ENCODE peak calls at places on chromosomes 11 and 22, in nine cellular contexts. One of them, this sample, is unnamed.

GRCh38 chr11:70736461-70736860 is 338.1 kb downstream of the CTTN start:
- DNase-seq in activated B cell treated with CpG ODN at 0.5 μM for 24 hours: no peak
- DNase-seq in colonic mucosa: no peak
- DNase-seq in uterus: no peak
- DNase-seq in heart left ventricle: no peak
- DNase-seq in nephron progenitor cell: no peak
- DNase-seq in H9: no peak
- DNase-seq in AG09309: no peak
- DNase-seq in astrocyte of the spinal cord: no peak
- DNase-seq in this sample: no peak

GRCh38 chr11:10405858-10406592 is 49.0 kb upstream of the AMPD3 start:
- DNase-seq in activated B cell treated with CpG ODN at 0.5 μM for 24 hours: no peak
- DNase-seq in colonic mucosa: peak; percentile 58
- DNase-seq in nephron progenitor cell: peak; percentile 55
- DNase-seq in AG09309: peak; percentile 74
- DNase-seq in uterus: peak; percentile 84
- DNase-seq in heart left ventricle: peak; percentile 75
- DNase-seq in astrocyte of the spinal cord: peak; percentile 89
- DNase-seq in H9: peak; percentile 74
- DNase-seq in this sample: peak; percentile 53

GRCh38 chr11:63619967-63620366 is 5.7 kb upstream of the PLAAT3 start:
- DNase-seq in colonic mucosa: no peak
- DNase-seq in nephron progenitor cell: no peak
- DNase-seq in H9: no peak
- DNase-seq in uterus: no peak
- DNase-seq in AG09309: no peak
- DNase-seq in activated B cell treated with CpG ODN at 0.5 μM for 24 hours: no peak
- DNase-seq in heart left ventricle: no peak
- DNase-seq in astrocyte of the spinal cord: no peak
- DNase-seq in this sample: no peak

GRCh38 chr22:37564111-37564711 is 3.9 kb downstream of the CDC42EP1 start:
- DNase-seq in AG09309: no peak
- DNase-seq in H9: no peak
- DNase-seq in colonic mucosa: no peak
- DNase-seq in astrocyte of the spinal cord: no peak
- DNase-seq in uterus: no peak
- DNase-seq in activated B cell treated with CpG ODN at 0.5 μM for 24 hours: no peak
- DNase-seq in nephron progenitor cell: no peak
- DNase-seq in heart left ventricle: peak; percentile 67
- DNase-seq in this sample: no peak

GRCh38 chr11:66258473-66258893 is 10.0 kb upstream of the RAB1B start:
- DNase-seq in colonic mucosa: no peak
- DNase-seq in astrocyte of the spinal cord: no peak
- DNase-seq in H9: no peak
- DNase-seq in AG09309: no peak
- DNase-seq in uterus: no peak
- DNase-seq in heart left ventricle: no peak
- DNase-seq in nephron progenitor cell: no peak
- DNase-seq in activated B cell treated with CpG ODN at 0.5 μM for 24 hours: no peak
- DNase-seq in this sample: no peak

GRCh38 chr11:102559839-102560238 is 29.3 kb upstream of the MMP7 start:
- DNase-seq in astrocyte of the spinal cord: no peak
- DNase-seq in activated B cell treated with CpG ODN at 0.5 μM for 24 hours: no peak
- DNase-seq in uterus: no peak
- DNase-seq in AG09309: no peak
- DNase-seq in heart left ventricle: no peak
- DNase-seq in nephron progenitor cell: no peak
- DNase-seq in H9: no peak
- DNase-seq in colonic mucosa: no peak
- DNase-seq in this sample: no peak

GRCh38 chr11:10694481-10695239 is 1.1 kb upstream of the IRAG1 start:
- DNase-seq in astrocyte of the spinal cord: peak; percentile 17
- DNase-seq in activated B cell treated with CpG ODN at 0.5 μM for 24 hours: no peak
- DNase-seq in uterus: no peak
- DNase-seq in AG09309: no peak
- DNase-seq in H9: no peak
- DNase-seq in nephron progenitor cell: no peak
- DNase-seq in heart left ventricle: no peak
- DNase-seq in colonic mucosa: no peak
- DNase-seq in this sample: no peak

GRCh38 chr11:4636136-4636535 is 1.1 kb upstream of the OR51D1 start:
- DNase-seq in uterus: no peak
- DNase-seq in activated B cell treated with CpG ODN at 0.5 μM for 24 hours: no peak
- DNase-seq in nephron progenitor cell: no peak
- DNase-seq in H9: no peak
- DNase-seq in AG09309: no peak
- DNase-seq in astrocyte of the spinal cord: no peak
- DNase-seq in colonic mucosa: no peak
- DNase-seq in heart left ventricle: no peak
- DNase-seq in this sample: no peak

GRCh38 chr11:27848423-27848822 is 148.2 kb upstream of the BDNF start:
- DNase-seq in nephron progenitor cell: no peak
- DNase-seq in astrocyte of the spinal cord: no peak
- DNase-seq in activated B cell treated with CpG ODN at 0.5 μM for 24 hours: no peak
- DNase-seq in uterus: no peak
- DNase-seq in colonic mucosa: no peak
- DNase-seq in AG09309: no peak
- DNase-seq in H9: no peak
- DNase-seq in heart left ventricle: no peak
- DNase-seq in this sample: no peak

GRCh38 chr11:61152816-61153592 is 8.2 kb downstream of the VPS37C start:
- DNase-seq in nephron progenitor cell: no peak
- DNase-seq in AG09309: peak; percentile 52
- DNase-seq in uterus: no peak
- DNase-seq in colonic mucosa: no peak
- DNase-seq in H9: no peak
- DNase-seq in heart left ventricle: no peak
- DNase-seq in activated B cell treated with CpG ODN at 0.5 μM for 24 hours: no peak
- DNase-seq in astrocyte of the spinal cord: peak; percentile 66
- DNase-seq in this sample: no peak

GRCh38 chr11:122322369-122322768 is 206.4 kb upstream of the BLID start:
- DNase-seq in H9: no peak
- DNase-seq in nephron progenitor cell: no peak
- DNase-seq in colonic mucosa: no peak
- DNase-seq in uterus: peak; percentile 28
- DNase-seq in heart left ventricle: no peak
- DNase-seq in AG09309: peak; percentile 53
- DNase-seq in astrocyte of the spinal cord: no peak
- DNase-seq in activated B cell treated with CpG ODN at 0.5 μM for 24 hours: no peak
- DNase-seq in this sample: no peak

GRCh38 chr22:22818861-22819855 is 68.5 kb upstream of the IGLL5 start:
- DNase-seq in uterus: no peak
- DNase-seq in AG09309: no peak
- DNase-seq in activated B cell treated with CpG ODN at 0.5 μM for 24 hours: no peak
- DNase-seq in astrocyte of the spinal cord: no peak
- DNase-seq in colonic mucosa: no peak
- DNase-seq in nephron progenitor cell: no peak
- DNase-seq in H9: no peak
- DNase-seq in heart left ventricle: no peak
- DNase-seq in this sample: no peak

GRCh38 chr11:113664069-113664980 is 41.8 kb downstream of the TMPRSS5 start:
- DNase-seq in colonic mucosa: no peak
- DNase-seq in activated B cell treated with CpG ODN at 0.5 μM for 24 hours: no peak
- DNase-seq in astrocyte of the spinal cord: peak; percentile 78
- DNase-seq in AG09309: peak; percentile 57
- DNase-seq in heart left ventricle: no peak
- DNase-seq in uterus: no peak
- DNase-seq in nephron progenitor cell: no peak
- DNase-seq in H9: no peak
- DNase-seq in this sample: no peak

GRCh38 chr11:61949169-61950034 is 749 bp upstream of the BEST1 start:
- DNase-seq in colonic mucosa: peak; percentile 50
- DNase-seq in heart left ventricle: peak; percentile 73
- DNase-seq in uterus: peak; percentile 95
- DNase-seq in astrocyte of the spinal cord: peak; percentile 91
- DNase-seq in H9: peak; percentile 81
- DNase-seq in activated B cell treated with CpG ODN at 0.5 μM for 24 hours: no peak
- DNase-seq in nephron progenitor cell: peak; percentile 40
- DNase-seq in AG09309: peak; percentile 97
- DNase-seq in this sample: peak; percentile 79

DNA sequence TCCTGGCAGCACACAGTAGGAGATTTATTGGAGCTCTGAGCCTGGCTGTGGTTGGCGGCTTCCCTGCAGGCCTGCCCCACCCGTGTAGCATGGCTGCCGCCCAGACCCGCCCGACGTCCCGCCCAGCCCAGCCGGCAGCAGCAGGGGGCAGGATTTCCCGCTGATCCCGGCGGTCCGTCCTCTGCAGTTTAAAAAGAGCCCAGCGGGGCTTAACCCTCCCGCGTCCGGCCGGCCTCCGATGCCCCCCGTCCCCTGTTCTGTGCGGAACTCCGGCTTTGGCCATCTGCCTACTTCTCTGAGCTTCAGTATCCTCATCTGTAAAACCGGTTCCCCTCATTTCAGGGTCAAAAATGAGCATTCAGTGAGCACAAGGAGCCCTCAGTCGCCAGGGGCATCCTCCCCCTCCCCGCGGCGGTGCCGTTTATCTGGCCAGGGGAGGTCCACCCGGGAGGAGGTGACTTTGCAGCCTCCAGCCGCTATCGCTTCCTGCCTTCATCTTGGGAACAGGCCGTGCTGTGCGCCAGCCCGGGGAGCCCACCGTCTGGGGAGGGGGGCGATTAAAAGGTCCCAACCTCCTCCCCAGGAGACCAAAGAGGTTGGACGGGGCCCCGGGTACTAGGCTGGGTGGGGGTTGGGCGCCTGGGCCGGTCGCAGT is at the start of gene GAS2L1:
- DNase-seq in astrocyte of the spinal cord: peak; percentile 87
- DNase-seq in heart left ventricle: peak; percentile 91
- DNase-seq in uterus: peak; percentile 80
- DNase-seq in AG09309: peak; percentile 21
- DNase-seq in H9: peak; percentile 84
- DNase-seq in nephron progenitor cell: peak; percentile 84
- DNase-seq in colonic mucosa: peak; percentile 90
- DNase-seq in activated B cell treated with CpG ODN at 0.5 μM for 24 hours: no peak
- DNase-seq in this sample: peak; percentile 92
- TF ChIP-seq CTCF in astrocyte of the spinal cord: peak; percentile 59
- TF ChIP-seq CTCF in heart left ventricle: peak; percentile 66
- TF ChIP-seq CTCF in uterus: peak; percentile 82
- TF ChIP-seq CTCF in AG09309: peak; percentile 74
- TF ChIP-seq CTCF in H9: peak; percentile 15
- TF ChIP-seq CTCF in nephron progenitor cell: peak; percentile 51
- TF ChIP-seq CTCF in colonic mucosa: peak; percentile 54
- TF ChIP-seq CTCF in activated B cell treated with CpG ODN at 0.5 μM for 24 hours: no peak
- TF ChIP-seq CTCF in this sample: peak; percentile 55

DNA sequence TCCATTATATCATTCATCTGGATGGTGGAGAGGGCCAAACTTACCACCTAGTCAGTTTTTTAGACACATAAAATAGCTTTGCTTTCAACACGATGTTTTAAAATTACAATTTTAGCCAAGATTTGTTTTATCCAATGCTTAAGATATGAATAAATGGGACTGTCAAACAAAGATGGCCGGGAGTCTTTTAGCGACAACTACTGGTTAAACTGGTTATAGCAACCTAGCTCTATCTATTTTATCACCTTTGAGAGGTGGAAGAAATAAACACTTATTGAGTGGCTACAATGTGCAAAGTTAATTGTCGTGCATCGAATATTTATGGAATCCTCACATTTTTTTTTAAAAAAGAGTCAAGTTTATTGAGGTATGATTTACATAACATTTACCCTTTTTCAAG is 279.8 kb downstream of the MIAT start:
- DNase-seq in colonic mucosa: no peak
- DNase-seq in heart left ventricle: no peak
- DNase-seq in AG09309: no peak
- DNase-seq in uterus: no peak
- DNase-seq in H9: no peak
- DNase-seq in nephron progenitor cell: no peak
- DNase-seq in astrocyte of the spinal cord: no peak
- DNase-seq in activated B cell treated with CpG ODN at 0.5 μM for 24 hours: no peak
- DNase-seq in this sample: no peak
- TF ChIP-seq CTCF in colonic mucosa: no peak
- TF ChIP-seq CTCF in heart left ventricle: no peak
- TF ChIP-seq CTCF in AG09309: peak; percentile 8
- TF ChIP-seq CTCF in uterus: no peak
- TF ChIP-seq CTCF in H9: peak; percentile 50
- TF ChIP-seq CTCF in nephron progenitor cell: no peak
- TF ChIP-seq CTCF in astrocyte of the spinal cord: peak; percentile 6
- TF ChIP-seq CTCF in activated B cell treated with CpG ODN at 0.5 μM for 24 hours: no peak
- TF ChIP-seq CTCF in this sample: no peak

GRCh38 chr22:40183029-40183581 is 5.4 kb downstream of the TNRC6B start:
- DNase-seq in colonic mucosa: no peak
- DNase-seq in activated B cell treated with CpG ODN at 0.5 μM for 24 hours: no peak
- DNase-seq in AG09309: peak; percentile 69
- DNase-seq in astrocyte of the spinal cord: peak; percentile 87
- DNase-seq in heart left ventricle: no peak
- DNase-seq in uterus: no peak
- DNase-seq in nephron progenitor cell: no peak
- DNase-seq in H9: no peak
- DNase-seq in this sample: no peak
- TF ChIP-seq CTCF in colonic mucosa: no peak
- TF ChIP-seq CTCF in activated B cell treated with CpG ODN at 0.5 μM for 24 hours: no peak
- TF ChIP-seq CTCF in AG09309: no peak
- TF ChIP-seq CTCF in astrocyte of the spinal cord: no peak
- TF ChIP-seq CTCF in heart left ventricle: no peak
- TF ChIP-seq CTCF in uterus: no peak
- TF ChIP-seq CTCF in nephron progenitor cell: no peak
- TF ChIP-seq CTCF in H9: no peak
- TF ChIP-seq CTCF in this sample: no peak

GRCh38 chr11:116071241-116071640 is 567.0 kb upstream of the CADM1 start:
- DNase-seq in H9: no peak
- DNase-seq in AG09309: no peak
- DNase-seq in activated B cell treated with CpG ODN at 0.5 μM for 24 hours: no peak
- DNase-seq in colonic mucosa: no peak
- DNase-seq in uterus: no peak
- DNase-seq in heart left ventricle: no peak
- DNase-seq in nephron progenitor cell: no peak
- DNase-seq in astrocyte of the spinal cord: no peak
- DNase-seq in this sample: no peak

GRCh38 chr11:116072133-116072532 is 567.9 kb upstream of the CADM1 start:
- DNase-seq in astrocyte of the spinal cord: no peak
- DNase-seq in uterus: no peak
- DNase-seq in colonic mucosa: no peak
- DNase-seq in H9: peak; percentile 57
- DNase-seq in nephron progenitor cell: no peak
- DNase-seq in activated B cell treated with CpG ODN at 0.5 μM for 24 hours: no peak
- DNase-seq in heart left ventricle: no peak
- DNase-seq in AG09309: no peak
- DNase-seq in this sample: no peak

GRCh38 chr11:116070555-116070954 is 566.3 kb upstream of the CADM1 start:
- DNase-seq in heart left ventricle: no peak
- DNase-seq in activated B cell treated with CpG ODN at 0.5 μM for 24 hours: no peak
- DNase-seq in AG09309: no peak
- DNase-seq in H9: no peak
- DNase-seq in nephron progenitor cell: no peak
- DNase-seq in colonic mucosa: no peak
- DNase-seq in astrocyte of the spinal cord: no peak
- DNase-seq in uterus: no peak
- DNase-seq in this sample: no peak

GRCh38 chr11:116073854-116074837 is 569.9 kb upstream of the CADM1 start:
- DNase-seq in H9: no peak
- DNase-seq in nephron progenitor cell: no peak
- DNase-seq in AG09309: no peak
- DNase-seq in activated B cell treated with CpG ODN at 0.5 μM for 24 hours: no peak
- DNase-seq in heart left ventricle: peak; percentile 31
- DNase-seq in uterus: peak; percentile 38
- DNase-seq in colonic mucosa: no peak
- DNase-seq in astrocyte of the spinal cord: peak; percentile 5
- DNase-seq in this sample: no peak

DNA sequence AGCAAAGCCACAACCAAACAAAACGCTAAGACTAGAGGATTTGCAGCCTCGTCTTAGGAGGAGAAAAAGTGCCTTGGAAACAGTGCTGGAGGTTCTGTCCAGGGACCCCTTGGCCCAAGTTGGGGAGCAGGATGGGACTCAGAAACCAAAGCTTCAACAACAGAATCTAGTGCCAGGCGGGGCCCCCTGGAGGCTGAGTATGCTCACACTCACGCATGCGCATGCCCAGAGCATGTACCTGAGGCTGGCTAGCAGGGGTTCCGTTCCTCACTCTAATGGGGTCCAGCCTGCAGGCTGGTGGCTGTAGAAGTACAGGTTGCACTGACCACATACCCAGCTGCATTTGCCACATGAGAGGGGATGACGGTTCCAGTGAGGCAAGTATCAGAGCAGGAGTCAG is 568.6 kb upstream of the CADM1 start:
- DNase-seq in colonic mucosa: no peak
- DNase-seq in AG09309: no peak
- DNase-seq in nephron progenitor cell: peak; percentile 32
- DNase-seq in H9: peak; percentile 67
- DNase-seq in activated B cell treated with CpG ODN at 0.5 μM for 24 hours: no peak
- DNase-seq in uterus: no peak
- DNase-seq in heart left ventricle: no peak
- DNase-seq in astrocyte of the spinal cord: no peak
- DNase-seq in this sample: peak; percentile 62
- TF ChIP-seq CTCF in colonic mucosa: no peak
- TF ChIP-seq CTCF in AG09309: no peak
- TF ChIP-seq CTCF in nephron progenitor cell: peak; percentile 38
- TF ChIP-seq CTCF in H9: peak; percentile 53
- TF ChIP-seq CTCF in activated B cell treated with CpG ODN at 0.5 μM for 24 hours: no peak
- TF ChIP-seq CTCF in uterus: no peak
- TF ChIP-seq CTCF in heart left ventricle: no peak
- TF ChIP-seq CTCF in astrocyte of the spinal cord: peak; percentile 31
- TF ChIP-seq CTCF in this sample: peak; percentile 28

This sample was measured in glutamatergic neuron.